ENCODE peak calls at places on chromosomes 16 and 17, in four cellular contexts. M, U, Y and K are unnamed samples.
A peak's percentile ranks its signal among the peaks of the same experiment; 100 is the strongest.

GRCh38 chr17:75494326-75494877 is 20.9 kb downstream of the CASKIN2 start:
- DNase-seq in M (no peak), U (no peak), Y (no peak), K (no peak)

GRCh38 chr17:34146440-34147043 is 108.5 kb upstream of the CCL2 start:
- DNase-seq in Y (no peak), M (peak; percentile 41), U (no peak), K (no peak)

GRCh38 chr16:72537684-72538083 is 365.7 kb upstream of the PMFBP1 start:
- DNase-seq in U (no peak), M (no peak), Y (no peak), K (peak; percentile 18)

GRCh38 chr16:27379919-27380318 is 22.1 kb upstream of the IL21R start:
- DNase-seq in U (no peak), M (no peak), Y (no peak), K (no peak)

GRCh38 chr17:66711936-66712335 is 123.0 kb upstream of the CACNG5 start:
- DNase-seq in U (no peak), M (no peak), Y (no peak), K (no peak)

GRCh38 chr17:30323262-30323894 is 10.5 kb downstream of the TMIGD1 start:
- DNase-seq in Y (no peak), U (no peak), M (no peak), K (peak; percentile 18)

GRCh38 chr17:80826955-80827645 is 164.5 kb upstream of the CHMP6 start:
- DNase-seq in U (peak; percentile 87), Y (peak; percentile 38), M (no peak), K (peak; percentile 97)

GRCh38 chr17:55577687-55578086 is 66.4 kb upstream of the SMIM36 start:
- DNase-seq in M (no peak), U (no peak), Y (peak; percentile 64), K (no peak)

GRCh38 chr17:48131216-48131824 is 23.8 kb downstream of the SNX11 start:
- DNase-seq in U (no peak), M (no peak), Y (no peak), K (peak; percentile 48)

GRCh38 chr16:22653876-22654275 is 143.2 kb downstream of the NPIPB5 start:
- DNase-seq in Y (no peak), M (peak; percentile 59), U (no peak), K (no peak)

GRCh38 chr17:81401727-81402529 is 6.7 kb downstream of the BAHCC1 start:
- DNase-seq in M (no peak), U (peak; percentile 62), Y (peak; percentile 58), K (no peak)

GRCh38 chr16:10518479-10519041 is 61.8 kb downstream of the EMP2 start:
- DNase-seq in M (no peak), Y (no peak), U (no peak), K (no peak)

GRCh38 chr16:49280022-49280741 is 1.5 kb downstream of the CBLN1 start:
- DNase-seq in M (no peak), U (no peak), Y (no peak), K (no peak)

GRCh38 chr17:58088624-58089023 is 5.4 kb downstream of the DYNLL2 start:
- DNase-seq in U (no peak), M (no peak), Y (no peak), K (no peak)

GRCh38 chr17:30605027-30605426 is 127.8 kb downstream of the GOSR1 start:
- DNase-seq in Y (no peak), U (no peak), M (no peak), K (no peak)

GRCh38 chr16:2776500-2777139 is 460 bp downstream of the ELOB start:
- DNase-seq in M (no peak), Y (no peak), U (no peak), K (no peak)

GRCh38 chr17:78444392-78444791 is 65.9 kb downstream of the PGS1 start:
- DNase-seq in M (no peak), Y (no peak), U (no peak), K (no peak)

GRCh38 chr17:47622179-47622549 is 27.6 kb upstream of the KPNB1 start:
- DNase-seq in M (no peak), U (no peak), Y (no peak), K (no peak)

GRCh38 chr17:17515921-17516295 is 19.7 kb upstream of the RASD1 start:
- DNase-seq in Y (no peak), U (peak; percentile 21), M (no peak), K (no peak)

GRCh38 chr16:1647904-1648303 is 30.2 kb upstream of the JPT2 start:
- DNase-seq in U (no peak), M (no peak), Y (no peak), K (no peak)

DNA sequence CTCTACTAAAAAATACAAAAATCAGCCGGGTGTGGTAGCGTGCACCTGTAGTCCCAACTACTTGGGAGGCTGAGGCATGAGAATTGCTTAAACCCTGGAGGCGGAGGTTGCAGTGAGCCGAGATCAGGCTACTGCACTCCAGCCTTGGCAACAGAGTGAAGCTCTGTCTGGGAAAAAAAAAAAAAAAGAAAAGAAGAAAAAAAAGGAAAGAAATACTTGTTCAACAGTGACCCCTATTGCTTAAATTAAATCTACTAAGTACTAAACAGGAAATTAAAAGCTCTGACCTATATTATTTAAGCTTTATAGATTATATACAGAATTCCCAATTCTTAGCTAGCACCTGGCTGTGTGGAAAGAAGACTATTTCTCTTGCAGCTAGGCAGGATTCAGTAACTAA is 48.9 kb downstream of the FBXL20 start:
- DNase-seq in Y (no peak), U (no peak), M (no peak), K (no peak)
- TF ChIP-seq CTCF in Y (no peak), U (no peak), M (no peak), K (no peak)

GRCh38 chr16:54174201-54174600 is 112.4 kb downstream of the IRX3 start:
- DNase-seq in M (no peak), Y (no peak), U (no peak), K (no peak)

GRCh38 chr16:54173489-54173888 is 113.1 kb downstream of the IRX3 start:
- DNase-seq in M (no peak), U (no peak), Y (no peak), K (no peak)

GRCh38 chr16:54169112-54169511 is 117.5 kb downstream of the IRX3 start:
- DNase-seq in U (no peak), M (peak; percentile 4), Y (no peak), K (no peak)

GRCh38 chr16:54174750-54175149 is 111.8 kb downstream of the IRX3 start:
- DNase-seq in M (no peak), Y (no peak), U (no peak), K (no peak)

GRCh38 chr16:54171855-54172537 is 114.6 kb downstream of the IRX3 start:
- DNase-seq in Y (no peak), M (no peak), U (no peak), K (peak; percentile 31)
- H3K4me3 ChIP-seq in Y (no peak overlapping the region), M (no peak overlapping the region), U (no peak overlapping the region), K (no peak overlapping the region)

GRCh38 chr16:28522792-28523191 is 16.0 kb downstream of the NUPR1 start:
- DNase-seq in Y (no peak), U (no peak), M (no peak), K (no peak)

GRCh38 chr16:28526201-28527099 is 12.3 kb downstream of the NUPR1 start:
- DNase-seq in M (no peak), Y (no peak), U (no peak), K (no peak)

GRCh38 chr16:28521436-28521835 is 14.8 kb upstream of the IL27 start:
- DNase-seq in U (no peak), M (no peak), Y (no peak), K (no peak)

GRCh38 chr16:28527985-28528384 is 10.8 kb downstream of the NUPR1 start:
- DNase-seq in M (no peak), Y (no peak), U (no peak), K (no peak)

GRCh38 chr16:28524544-28525179 is 14.1 kb downstream of the NUPR1 start:
- DNase-seq in U (no peak), Y (no peak), M (no peak), K (no peak)
- TF ChIP-seq CTCF in U (no peak), Y (no peak), M (no peak), K (no peak)

GRCh38 chr16:68257906-68258800 is 6.2 kb upstream of the SLC7A6 start:
- DNase-seq in M (no peak), U (no peak), Y (no peak), K (no peak)
- H3K4me3 ChIP-seq in M (no peak overlapping the region), U (no peak overlapping the region), Y (no peak overlapping the region), K (no peak overlapping the region)

GRCh38 chr17:5973410-5973809 is 96.8 kb upstream of the WSCD1 start:
- DNase-seq in M (no peak), Y (no peak), U (no peak), K (no peak)

GRCh38 chr17:5975651-5976050 is 94.5 kb upstream of the WSCD1 start:
- DNase-seq in U (no peak), Y (no peak), M (peak; percentile 11), K (no peak)

GRCh38 chr17:5978496-5978895 is 91.7 kb upstream of the WSCD1 start:
- DNase-seq in M (no peak), Y (no peak), U (no peak), K (no peak)
- TF ChIP-seq CTCF in M (no peak), Y (no peak), U (no peak), K (no peak)

GRCh38 chr17:7557825-7558543 is 566 bp upstream of the TNFSF13 start:
- DNase-seq in M (peak; percentile 87), Y (peak; percentile 91), U (peak; percentile 82), K (no peak)
- H3K4me3 ChIP-seq in M (peak overlapping the region; percentile 95), Y (peak overlapping the region; percentile 19), U (peak overlapping the region; percentile 96), K (no peak overlapping the region)

GRCh38 chr17:2070241-2071023 is 15.5 kb downstream of the HIC1 start:
- DNase-seq in M (no peak), U (no peak), Y (no peak), K (no peak)
- TF ChIP-seq CTCF in M (no peak), U (no peak), Y (no peak), K (no peak)

GRCh38 chr16:77434022-77434364 is 841 bp downstream of the ADAMTS18 start:
- DNase-seq in Y (no peak), M (no peak), U (no peak), K (no peak)
- H3K4me3 ChIP-seq in Y (no peak overlapping the region), M (no peak overlapping the region), U (no peak overlapping the region), K (peak overlapping the region; percentile 39)

GRCh38 chr17:64269687-64270649 is 6.9 kb upstream of the TEX2 start:
- DNase-seq in M (no peak), U (no peak), Y (no peak), K (no peak)

GRCh38 chr17:64276961-64277505 is 14.0 kb upstream of the TEX2 start:
- DNase-seq in Y (no peak), M (no peak), U (no peak), K (no peak)

GRCh38 chr17:64270885-64271284 is 7.8 kb upstream of the TEX2 start:
- DNase-seq in Y (no peak), M (no peak), U (no peak), K (no peak)

GRCh38 chr17:64275016-64275415 is 12.0 kb upstream of the TEX2 start:
- DNase-seq in U (no peak), M (no peak), Y (no peak), K (no peak)

DNA sequence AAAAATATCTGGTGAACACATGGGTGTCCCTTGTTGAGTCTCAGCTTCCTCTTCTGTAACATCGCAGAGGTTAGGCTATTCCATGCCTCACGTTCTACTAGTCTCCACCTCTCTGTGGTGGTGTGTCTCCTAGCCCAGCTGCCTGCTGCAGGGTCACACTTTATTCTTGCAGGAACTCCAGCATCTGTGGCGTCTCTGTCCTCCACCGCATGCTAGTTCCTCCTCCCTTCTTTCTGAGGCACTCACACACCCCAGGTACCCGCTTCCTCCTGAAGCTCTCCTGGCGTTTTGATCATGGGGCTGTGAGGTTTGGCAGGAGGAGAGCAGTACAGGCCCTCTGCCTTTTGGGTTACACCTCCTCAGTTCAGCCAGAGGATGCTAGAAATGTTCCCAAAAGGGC is 9.9 kb upstream of the TEX2 start:
- DNase-seq in U (no peak), M (no peak), Y (no peak), K (no peak)
- TF ChIP-seq CTCF in U (no peak), M (no peak), Y (no peak), K (no peak)